ENCODE peak calls at places on chromosomes 16 and 17, in eight cellular contexts. One of them, this sample, is unnamed.

GRCh38 chr16:28494141-28494851 is at the start of gene APOBR:
- DNase-seq in left lung: peak
- DNase-seq in lung microvascular endothelial cell: no peak
- DNase-seq in EL: no peak
- DNase-seq in KG1: peak
- DNase-seq in neural crest cell: no peak
- DNase-seq in effector CD4-positive, alpha-beta T cell: peak
- DNase-seq in esophagus squamous epithelium: peak
- DNase-seq in this sample: no peak

GRCh38 chr17:4005296-4006164 is 41.3 kb upstream of the ATP2A3 start:
- DNase-seq in KG1: no peak
- DNase-seq in left lung: no peak
- DNase-seq in effector CD4-positive, alpha-beta T cell: no peak
- DNase-seq in lung microvascular endothelial cell: no peak
- DNase-seq in neural crest cell: no peak
- DNase-seq in esophagus squamous epithelium: no peak
- DNase-seq in EL: no peak
- DNase-seq in this sample: no peak

GRCh38 chr16:18003033-18003432 is 333.5 kb downstream of the NPIPA8 start:
- DNase-seq in esophagus squamous epithelium: no peak
- DNase-seq in lung microvascular endothelial cell: no peak
- DNase-seq in effector CD4-positive, alpha-beta T cell: no peak
- DNase-seq in neural crest cell: no peak
- DNase-seq in EL: no peak
- DNase-seq in KG1: no peak
- DNase-seq in left lung: no peak
- DNase-seq in this sample: no peak

GRCh38 chr16:86576591-86577313 is 1.6 kb upstream of the FOXL1 start:
- DNase-seq in effector CD4-positive, alpha-beta T cell: no peak
- DNase-seq in neural crest cell: no peak
- DNase-seq in KG1: no peak
- DNase-seq in EL: peak
- DNase-seq in esophagus squamous epithelium: no peak
- DNase-seq in lung microvascular endothelial cell: peak
- DNase-seq in left lung: no peak
- DNase-seq in this sample: peak

GRCh38 chr17:29407856-29408255 is 17.7 kb downstream of the TAOK1 start:
- DNase-seq in effector CD4-positive, alpha-beta T cell: no peak
- DNase-seq in EL: peak
- DNase-seq in neural crest cell: no peak
- DNase-seq in left lung: no peak
- DNase-seq in KG1: no peak
- DNase-seq in lung microvascular endothelial cell: no peak
- DNase-seq in esophagus squamous epithelium: no peak
- DNase-seq in this sample: peak

GRCh38 chr17:18382441-18383078 is 5.0 kb downstream of the EVPLL start:
- DNase-seq in left lung: no peak
- DNase-seq in esophagus squamous epithelium: no peak
- DNase-seq in EL: no peak
- DNase-seq in effector CD4-positive, alpha-beta T cell: no peak
- DNase-seq in lung microvascular endothelial cell: no peak
- DNase-seq in neural crest cell: no peak
- DNase-seq in KG1: no peak
- DNase-seq in this sample: no peak

GRCh38 chr16:30095166-30096078 is 591 bp downstream of the YPEL3 start:
- DNase-seq in esophagus squamous epithelium: no peak
- DNase-seq in KG1: no peak
- DNase-seq in effector CD4-positive, alpha-beta T cell: no peak
- DNase-seq in neural crest cell: no peak
- DNase-seq in EL: no peak
- DNase-seq in lung microvascular endothelial cell: peak
- DNase-seq in left lung: no peak
- DNase-seq in this sample: no peak

GRCh38 chr17:16433514-16433913 is 18.1 kb downstream of the TRPV2 start:
- DNase-seq in left lung: no peak
- DNase-seq in effector CD4-positive, alpha-beta T cell: no peak
- DNase-seq in KG1: no peak
- DNase-seq in esophagus squamous epithelium: no peak
- DNase-seq in lung microvascular endothelial cell: no peak
- DNase-seq in EL: no peak
- DNase-seq in neural crest cell: no peak
- DNase-seq in this sample: no peak

GRCh38 chr17:67649891-67650290 is 67.8 kb upstream of the NOL11 start:
- DNase-seq in EL: no peak
- DNase-seq in effector CD4-positive, alpha-beta T cell: no peak
- DNase-seq in lung microvascular endothelial cell: no peak
- DNase-seq in neural crest cell: no peak
- DNase-seq in KG1: no peak
- DNase-seq in left lung: no peak
- DNase-seq in esophagus squamous epithelium: no peak
- DNase-seq in this sample: no peak

GRCh38 chr16:12538667-12539081 is 265.0 kb downstream of the CPPED1 start:
- DNase-seq in KG1: no peak
- DNase-seq in effector CD4-positive, alpha-beta T cell: no peak
- DNase-seq in neural crest cell: no peak
- DNase-seq in esophagus squamous epithelium: no peak
- DNase-seq in left lung: no peak
- DNase-seq in lung microvascular endothelial cell: no peak
- DNase-seq in EL: no peak
- DNase-seq in this sample: no peak

GRCh38 chr17:64492481-64493109 is 4.3 kb downstream of the POLG2 start:
- DNase-seq in left lung: no peak
- DNase-seq in KG1: peak
- DNase-seq in EL: no peak
- DNase-seq in effector CD4-positive, alpha-beta T cell: peak
- DNase-seq in neural crest cell: no peak
- DNase-seq in lung microvascular endothelial cell: peak
- DNase-seq in esophagus squamous epithelium: no peak
- DNase-seq in this sample: peak

GRCh38 chr16:51722467-51722866 is 571.4 kb upstream of the SALL1 start:
- DNase-seq in effector CD4-positive, alpha-beta T cell: no peak
- DNase-seq in EL: no peak
- DNase-seq in lung microvascular endothelial cell: no peak
- DNase-seq in esophagus squamous epithelium: no peak
- DNase-seq in left lung: no peak
- DNase-seq in neural crest cell: no peak
- DNase-seq in KG1: no peak
- DNase-seq in this sample: no peak

GRCh38 chr17:77096570-77097214 is 44.1 kb upstream of the SEC14L1 start:
- DNase-seq in neural crest cell: no peak
- DNase-seq in left lung: no peak
- DNase-seq in effector CD4-positive, alpha-beta T cell: no peak
- DNase-seq in esophagus squamous epithelium: no peak
- DNase-seq in KG1: no peak
- DNase-seq in lung microvascular endothelial cell: peak
- DNase-seq in EL: peak
- DNase-seq in this sample: peak

GRCh38 chr17:77451271-77451893 is 310.6 kb downstream of the SEC14L1 start:
- DNase-seq in esophagus squamous epithelium: no peak
- DNase-seq in KG1: no peak
- DNase-seq in lung microvascular endothelial cell: peak
- DNase-seq in EL: peak
- DNase-seq in neural crest cell: peak
- DNase-seq in left lung: peak
- DNase-seq in effector CD4-positive, alpha-beta T cell: peak
- DNase-seq in this sample: peak

GRCh38 chr16:88405325-88406060 is 22.7 kb downstream of the ZNF469 start:
- DNase-seq in left lung: no peak
- DNase-seq in EL: no peak
- DNase-seq in lung microvascular endothelial cell: no peak
- DNase-seq in KG1: no peak
- DNase-seq in neural crest cell: no peak
- DNase-seq in effector CD4-positive, alpha-beta T cell: no peak
- DNase-seq in esophagus squamous epithelium: no peak
- DNase-seq in this sample: peak

GRCh38 chr16:11868412-11868980 is 17.2 kb upstream of the RSL1D1 start:
- DNase-seq in esophagus squamous epithelium: no peak
- DNase-seq in left lung: no peak
- DNase-seq in EL: no peak
- DNase-seq in lung microvascular endothelial cell: no peak
- DNase-seq in effector CD4-positive, alpha-beta T cell: no peak
- DNase-seq in neural crest cell: no peak
- DNase-seq in KG1: no peak
- DNase-seq in this sample: no peak

GRCh38 chr17:79733692-79734070 is 2.9 kb downstream of the ENPP7 start:
- DNase-seq in KG1: no peak
- DNase-seq in esophagus squamous epithelium: no peak
- DNase-seq in lung microvascular endothelial cell: no peak
- DNase-seq in EL: no peak
- DNase-seq in left lung: no peak
- DNase-seq in neural crest cell: no peak
- DNase-seq in effector CD4-positive, alpha-beta T cell: no peak
- DNase-seq in this sample: no peak

GRCh38 chr17:17314501-17315071 is 11.4 kb downstream of the NT5M start:
- DNase-seq in KG1: no peak
- DNase-seq in lung microvascular endothelial cell: peak
- DNase-seq in left lung: no peak
- DNase-seq in EL: no peak
- DNase-seq in neural crest cell: no peak
- DNase-seq in effector CD4-positive, alpha-beta T cell: no peak
- DNase-seq in esophagus squamous epithelium: no peak
- DNase-seq in this sample: no peak

GRCh38 chr17:35082073-35082657 is 18.7 kb upstream of the RFFL start:
- DNase-seq in neural crest cell: no peak
- DNase-seq in left lung: no peak
- DNase-seq in effector CD4-positive, alpha-beta T cell: no peak
- DNase-seq in esophagus squamous epithelium: no peak
- DNase-seq in KG1: no peak
- DNase-seq in EL: peak
- DNase-seq in lung microvascular endothelial cell: peak
- DNase-seq in this sample: peak

GRCh38 chr16:48622456-48623303 is 12.7 kb upstream of the N4BP1 start:
- DNase-seq in neural crest cell: no peak
- DNase-seq in KG1: no peak
- DNase-seq in esophagus squamous epithelium: no peak
- DNase-seq in EL: no peak
- DNase-seq in left lung: no peak
- DNase-seq in lung microvascular endothelial cell: no peak
- DNase-seq in effector CD4-positive, alpha-beta T cell: no peak
- DNase-seq in this sample: no peak

GRCh38 chr16:1108299-1109252 is 12.5 kb upstream of the C1QTNF8 start:
- DNase-seq in effector CD4-positive, alpha-beta T cell: no peak
- DNase-seq in KG1: no peak
- DNase-seq in esophagus squamous epithelium: no peak
- DNase-seq in left lung: no peak
- DNase-seq in neural crest cell: no peak
- DNase-seq in EL: no peak
- DNase-seq in lung microvascular endothelial cell: peak
- DNase-seq in this sample: peak

GRCh38 chr17:38896373-38896954 is 26.6 kb downstream of the LASP1 start:
- DNase-seq in KG1: no peak
- DNase-seq in effector CD4-positive, alpha-beta T cell: no peak
- DNase-seq in neural crest cell: no peak
- DNase-seq in esophagus squamous epithelium: no peak
- DNase-seq in left lung: no peak
- DNase-seq in EL: no peak
- DNase-seq in lung microvascular endothelial cell: peak
- DNase-seq in this sample: peak

GRCh38 chr17:3963214-3964201 is 729 bp downstream of the ATP2A3 start:
- DNase-seq in effector CD4-positive, alpha-beta T cell: peak
- DNase-seq in KG1: peak
- DNase-seq in esophagus squamous epithelium: peak
- DNase-seq in neural crest cell: no peak
- DNase-seq in left lung: peak
- DNase-seq in EL: no peak
- DNase-seq in lung microvascular endothelial cell: no peak
- DNase-seq in this sample: no peak

GRCh38 chr16:87834668-87835473 is 34.4 kb downstream of the SLC7A5 start:
- DNase-seq in esophagus squamous epithelium: no peak
- DNase-seq in KG1: no peak
- DNase-seq in left lung: no peak
- DNase-seq in lung microvascular endothelial cell: peak
- DNase-seq in neural crest cell: no peak
- DNase-seq in EL: no peak
- DNase-seq in effector CD4-positive, alpha-beta T cell: no peak
- DNase-seq in this sample: peak

GRCh38 chr16:53833145-53833544 is 129.2 kb downstream of the FTO start:
- DNase-seq in KG1: no peak
- DNase-seq in EL: no peak
- DNase-seq in neural crest cell: no peak
- DNase-seq in esophagus squamous epithelium: no peak
- DNase-seq in lung microvascular endothelial cell: no peak
- DNase-seq in effector CD4-positive, alpha-beta T cell: no peak
- DNase-seq in left lung: no peak
- DNase-seq in this sample: no peak

GRCh38 chr17:41697122-41697962 is 8.7 kb downstream of the EIF1 start:
- DNase-seq in neural crest cell: no peak
- DNase-seq in left lung: peak
- DNase-seq in esophagus squamous epithelium: no peak
- DNase-seq in lung microvascular endothelial cell: peak
- DNase-seq in EL: peak
- DNase-seq in KG1: no peak
- DNase-seq in effector CD4-positive, alpha-beta T cell: no peak
- DNase-seq in this sample: peak

GRCh38 chr17:50818266-50818665 is 17.1 kb upstream of the WFIKKN2 start:
- DNase-seq in KG1: no peak
- DNase-seq in esophagus squamous epithelium: no peak
- DNase-seq in lung microvascular endothelial cell: no peak
- DNase-seq in EL: no peak
- DNase-seq in neural crest cell: no peak
- DNase-seq in left lung: no peak
- DNase-seq in effector CD4-positive, alpha-beta T cell: no peak
- DNase-seq in this sample: no peak

This sample was measured in fibroblast of mammary gland.